ENCODE peak calls at places on chromosomes 1 and 21, in eight cellular contexts. One of them, this sample, is unnamed.
A peak's percentile ranks its signal among the peaks of the same experiment; 100 is the strongest.

GRCh38 chr1:228096416-228097332 is 6.5 kb downstream of the C1orf35 start:
- DNase-seq in brain microvascular endothelial cell: no peak
- DNase-seq in T-helper 2 cell: no peak
- DNase-seq in LoVo: no peak
- DNase-seq in fibroblast of the aortic adventitia: no peak
- DNase-seq in HT-29: no peak
- DNase-seq in AG09309: no peak
- DNase-seq in Ammon's horn: no peak
- DNase-seq in this sample: no peak

GRCh38 chr1:89866568-89866967 is 45.7 kb downstream of the LRRC8D start:
- DNase-seq in brain microvascular endothelial cell: no peak
- DNase-seq in T-helper 2 cell: no peak
- DNase-seq in LoVo: no peak
- DNase-seq in fibroblast of the aortic adventitia: no peak
- DNase-seq in HT-29: no peak
- DNase-seq in AG09309: no peak
- DNase-seq in Ammon's horn: no peak
- DNase-seq in this sample: no peak

GRCh38 chr1:23421752-23422312 is 2.7 kb downstream of the TCEA3 start:
- DNase-seq in brain microvascular endothelial cell: peak; percentile 21
- DNase-seq in T-helper 2 cell: no peak
- DNase-seq in LoVo: no peak
- DNase-seq in fibroblast of the aortic adventitia: peak; percentile 85
- DNase-seq in HT-29: peak; percentile 49
- DNase-seq in AG09309: no peak
- DNase-seq in Ammon's horn: peak; percentile 35
- DNase-seq in this sample: no peak

GRCh38 chr1:247330548-247331171 is 1.0 kb downstream of the ZNF496 start:
- DNase-seq in brain microvascular endothelial cell: no peak
- DNase-seq in T-helper 2 cell: no peak
- DNase-seq in LoVo: no peak
- DNase-seq in fibroblast of the aortic adventitia: no peak
- DNase-seq in HT-29: no peak
- DNase-seq in AG09309: no peak
- DNase-seq in Ammon's horn: no peak
- DNase-seq in this sample: no peak

GRCh38 chr1:20507564-20508410 is at the start of gene MUL1:
- DNase-seq in brain microvascular endothelial cell: peak; percentile 89
- DNase-seq in T-helper 2 cell: peak; percentile 77
- DNase-seq in LoVo: peak; percentile 91
- DNase-seq in fibroblast of the aortic adventitia: peak; percentile 92
- DNase-seq in HT-29: peak; percentile 87
- DNase-seq in AG09309: peak; percentile 49
- DNase-seq in Ammon's horn: peak; percentile 94
- DNase-seq in this sample: peak; percentile 70

GRCh38 chr1:226980565-226981385 is 40.7 kb downstream of the COQ8A start:
- DNase-seq in brain microvascular endothelial cell: no peak
- DNase-seq in T-helper 2 cell: no peak
- DNase-seq in LoVo: no peak
- DNase-seq in fibroblast of the aortic adventitia: no peak
- DNase-seq in HT-29: no peak
- DNase-seq in AG09309: no peak
- DNase-seq in Ammon's horn: no peak
- DNase-seq in this sample: no peak

GRCh38 chr21:37381883-37382585 is 15.5 kb downstream of the DYRK1A start:
- DNase-seq in brain microvascular endothelial cell: no peak
- DNase-seq in T-helper 2 cell: no peak
- DNase-seq in LoVo: no peak
- DNase-seq in fibroblast of the aortic adventitia: no peak
- DNase-seq in HT-29: no peak
- DNase-seq in AG09309: no peak
- DNase-seq in Ammon's horn: no peak
- DNase-seq in this sample: no peak

GRCh38 chr1:244012232-244012631 is 38.9 kb upstream of the ZBTB18 start:
- DNase-seq in brain microvascular endothelial cell: peak; percentile 85
- DNase-seq in T-helper 2 cell: no peak
- DNase-seq in LoVo: no peak
- DNase-seq in fibroblast of the aortic adventitia: peak; percentile 74
- DNase-seq in HT-29: no peak
- DNase-seq in AG09309: no peak
- DNase-seq in Ammon's horn: peak; percentile 33
- DNase-seq in this sample: no peak

GRCh38 chr1:43524804-43525203 is 5.9 kb upstream of the PTPRF start:
- DNase-seq in brain microvascular endothelial cell: no peak
- DNase-seq in T-helper 2 cell: no peak
- DNase-seq in LoVo: peak; percentile 24
- DNase-seq in fibroblast of the aortic adventitia: no peak
- DNase-seq in HT-29: peak; percentile 48
- DNase-seq in AG09309: no peak
- DNase-seq in Ammon's horn: no peak
- DNase-seq in this sample: no peak

This sample was measured in NCI-H446 treated with DMSO at 0.1 percent for 48 hours.